ENCODE peak calls at places on chromosomes 7 and 10, in six cellular contexts. E is iris pigment epithelial cell; B is nucleus accumbens; I is astrocyte of the spinal cord; M is activated CD4-positive, alpha-beta T cell treated with anti-CD3 and anti-CD28 coated beads, Interleukin-2, amount 10 ng/mL, durations not matched to agents 7 days and 5 days; Y is IMR-90. G is an unnamed sample.

GRCh38 chr7:43954524-43955228 is 28.4 kb downstream of the UBE2D4 start:
- DNase-seq in E (peak; percentile 64), B (no peak), I (peak; percentile 55), M (peak; percentile 43), Y (peak; percentile 75), G (peak; percentile 63)

GRCh38 chr10:11165591-11166543 is 148.2 kb downstream of the CELF2 start:
- DNase-seq in E (no peak), B (peak; percentile 14), I (no peak), M (peak; percentile 84), Y (no peak), G (no peak)

GRCh38 chr7:85103962-85104361 is 82.9 kb downstream of the SEMA3D start:
- DNase-seq in E (peak; percentile 15), B (no peak), I (no peak), M (no peak), Y (peak; percentile 22), G (no peak)

GRCh38 chr10:1546431-1547110 is 190.8 kb downstream of the ADARB2 start:
- DNase-seq in E (no peak), B (no peak), I (no peak), M (no peak), Y (no peak), G (no peak)

GRCh38 chr10:60962946-60963345 is 19.0 kb upstream of the RHOBTB1 start:
- DNase-seq in E (peak; percentile 77), B (no peak), I (peak; percentile 67), M (no peak), Y (peak; percentile 31), G (peak; percentile 72)

GRCh38 chr10:126689461-126689994 is 19.0 kb upstream of the C10orf90 start:
- DNase-seq in E (no peak), B (no peak), I (no peak), M (no peak), Y (no peak), G (no peak)

GRCh38 chr10:124532106-124532641 is 70.6 kb downstream of the LHPP start:
- DNase-seq in E (no peak), B (no peak), I (no peak), M (no peak), Y (no peak), G (no peak)

GRCh38 chr7:150340024-150340749 is 1.2 kb downstream of the RARRES2 start:
- DNase-seq in E (peak; percentile 27), B (no peak), I (peak; percentile 22), M (no peak), Y (peak; percentile 42), G (peak; percentile 69)

GRCh38 chr7:35691827-35692307 is 3.1 kb downstream of the HERPUD2 start:
- DNase-seq in E (no peak), B (no peak), I (no peak), M (peak; percentile 58), Y (peak; percentile 22), G (peak; percentile 55)

GRCh38 chr7:451255-452229 is 68.1 kb downstream of the PDGFA start:
- DNase-seq in E (no peak), B (no peak), I (no peak), M (no peak), Y (no peak), G (no peak)

GRCh38 chr10:110141747-110142625 is 65.4 kb upstream of the MXI1 start:
- DNase-seq in E (no peak), B (no peak), I (no peak), M (no peak), Y (no peak), G (no peak)

GRCh38 chr10:52486840-52487611 is 172.9 kb downstream of the DKK1 start:
- DNase-seq in E (peak; percentile 96), B (no peak), I (peak; percentile 85), M (no peak), Y (peak; percentile 92), G (peak; percentile 75)

GRCh38 chr10:103710490-103710889 is 144.9 kb downstream of the SH3PXD2A start:
- DNase-seq in E (no peak), B (no peak), I (no peak), M (no peak), Y (no peak), G (no peak)

GRCh38 chr7:120988591-120989299 is at the start of gene CPED1:
- DNase-seq in E (peak; percentile 79), B (peak; percentile 17), I (peak; percentile 73), M (peak; percentile 12), Y (peak; percentile 90), G (peak; percentile 91)

GRCh38 chr7:141073641-141074161 is at the start of gene TMEM178B:
- DNase-seq in E (no peak), B (peak; percentile 17), I (no peak), M (peak; percentile 23), Y (no peak), G (no peak)

GRCh38 chr10:78787095-78787494 is 281.7 kb upstream of the ZMIZ1 start:
- DNase-seq in E (no peak), B (no peak), I (no peak), M (no peak), Y (no peak), G (no peak)

GRCh38 chr10:7475954-7476353 is 65.1 kb upstream of the SFMBT2 start:
- DNase-seq in E (no peak), B (no peak), I (no peak), M (no peak), Y (no peak), G (no peak)

GRCh38 chr10:51640120-51640819 is 59.1 kb downstream of the CSTF2T start:
- DNase-seq in E (no peak), B (no peak), I (no peak), M (no peak), Y (no peak), G (no peak)

GRCh38 chr10:130615463-130615862 is 479.3 kb downstream of the GLRX3 start:
- DNase-seq in E (no peak), B (no peak), I (no peak), M (no peak), Y (no peak), G (no peak)

GRCh38 chr10:15280462-15280861 is 90.6 kb downstream of the FAM171A1 start:
- DNase-seq in E (no peak), B (no peak), I (no peak), M (no peak), Y (no peak), G (no peak)

G was measured in fibroblast of villous mesenchyme.